ENCODE peak calls at places on chromosomes 2 and 18, in six cellular contexts. M is EL; W is NCI-H2107; Y is activated effector memory CD4-positive, alpha-beta T cell treated with Interleukin-2 at 50 U/mL for 16 hours; A is AG08395; J is nucleus accumbens. K is an unnamed sample.

GRCh38 chr18:57441395-57441794 is 6.2 kb downstream of the ONECUT2 start:
- DNase-seq in Y (no peak), J (no peak), A (peak; percentile 44), M (peak; percentile 32), W (no peak), K (no peak)

GRCh38 chr2:54624611-54625071 is 98.8 kb upstream of the EML6 start:
- DNase-seq in W (no peak), J (no peak), M (no peak), Y (no peak), A (no peak), K (no peak)

GRCh38 chr2:186201371-186201770 is 284.7 kb upstream of the ZC3H15 start:
- DNase-seq in M (peak; percentile 0), W (no peak), A (no peak), J (no peak), Y (no peak), K (no peak)

GRCh38 chr2:100542418-100542817 is 20.4 kb upstream of the PDCL3 start:
- DNase-seq in M (no peak), A (no peak), Y (no peak), W (no peak), J (no peak), K (no peak)

GRCh38 chr2:181376999-181377398 is 80.2 kb upstream of the ITGA4 start:
- DNase-seq in A (no peak), W (no peak), J (no peak), M (no peak), Y (no peak), K (no peak)

GRCh38 chr2:138028538-138028937 is 64.3 kb downstream of the HNMT start:
- DNase-seq in J (no peak), M (no peak), Y (no peak), A (no peak), W (no peak), K (no peak)

GRCh38 chr2:176202491-176202890 is 14.0 kb downstream of the HOXD1 start:
- DNase-seq in W (no peak), A (no peak), M (no peak), Y (no peak), J (no peak), K (no peak)

GRCh38 chr2:195382186-195382585 is 274.8 kb upstream of the SLC39A10 start:
- DNase-seq in W (no peak), M (no peak), A (no peak), Y (peak; percentile 6), J (no peak), K (peak; percentile 7)

GRCh38 chr2:61272421-61273070 is 110.6 kb downstream of the C2orf74 start:
- DNase-seq in W (no peak), A (peak; percentile 30), Y (no peak), J (no peak), M (no peak), K (no peak)

K was measured in T-cell.